ENCODE peak calls at places on chromosome 11, in six cellular contexts. H is SJSA1; Y is CD8-positive, alpha-beta memory T cell; N is endothelial cell of umbilical vein; B is fibroblast of lung; Z is body of pancreas. T is an unnamed sample.

GRCh38 chr11:65214212-65214845 is 32.6 kb downstream of the CAPN1 start:
- DNase-seq in H (no peak), Z (no peak), Y (no peak), N (no peak), B (no peak), T (no peak)

GRCh38 chr11:93577291-93577690 is 34.1 kb upstream of the SMCO4 start:
- DNase-seq in N (no peak), B (peak; percentile 92), Y (no peak), H (peak; percentile 17), Z (no peak), T (no peak)

GRCh38 chr11:85809881-85810280 is 1.1 kb downstream of the SYTL2 start:
- DNase-seq in Z (no peak), Y (peak; percentile 21), H (no peak), B (no peak), N (peak; percentile 4), T (peak; percentile 35)

GRCh38 chr11:123253909-123254308 is 58.9 kb upstream of the CLMP start:
- DNase-seq in Y (no peak), H (no peak), B (peak; percentile 47), N (no peak), Z (no peak), T (no peak)

GRCh38 chr11:103257360-103257759 is 148.1 kb downstream of the DYNC2H1 start:
- DNase-seq in H (no peak), Z (no peak), Y (no peak), B (peak; percentile 31), N (peak; percentile 60), T (no peak)

GRCh38 chr11:78909386-78909785 is 334.7 kb upstream of the NARS2 start:
- DNase-seq in B (no peak), N (no peak), H (no peak), Z (no peak), Y (no peak), T (no peak)

GRCh38 chr11:16365456-16366355 is 9.4 kb upstream of the SOX6 start:
- DNase-seq in Z (no peak), Y (no peak), N (no peak), H (no peak), B (no peak), T (no peak)

GRCh38 chr11:102798012-102798746 is at the start of gene MMP1:
- DNase-seq in N (peak; percentile 47), Z (no peak), H (no peak), B (peak; percentile 77), Y (no peak), T (no peak)

GRCh38 chr11:3901249-3902025 is 46.0 kb downstream of the STIM1 start:
- DNase-seq in Z (no peak), N (no peak), H (no peak), B (no peak), Y (no peak), T (no peak)

DNA sequence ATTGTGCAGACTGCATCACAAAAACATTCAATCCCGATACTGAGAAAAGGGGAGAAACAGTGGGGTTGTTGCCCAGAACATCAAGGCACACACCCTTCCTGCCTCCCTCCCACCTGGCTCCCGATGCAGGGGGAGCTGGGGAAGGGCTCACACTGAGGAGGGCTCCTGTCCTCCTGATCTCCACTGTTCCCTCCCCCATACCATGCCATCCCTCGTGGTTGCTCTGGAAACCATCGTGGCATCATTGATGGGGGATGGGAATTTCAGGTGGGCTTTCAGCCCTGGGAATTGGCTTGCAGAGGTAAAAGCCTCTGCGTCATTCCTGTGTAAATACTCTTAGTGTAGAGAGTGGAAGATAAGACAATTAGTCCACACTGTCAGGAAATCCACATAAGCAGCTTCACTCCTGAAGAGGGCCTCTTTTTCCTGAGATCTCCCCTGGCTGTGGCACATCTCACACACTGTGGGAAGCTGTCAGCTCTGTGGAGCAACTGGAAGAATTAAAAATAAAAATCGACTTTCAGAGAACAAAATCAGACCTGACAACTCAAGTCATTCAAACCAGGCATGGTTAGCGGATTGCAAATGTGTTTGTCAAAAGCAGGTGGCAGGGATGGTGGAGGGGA is 176.0 kb downstream of the CHST1 start:
- DNase-seq in B (no peak), Y (no peak), N (no peak), Z (no peak), H (no peak), T (no peak)
- H3K4me3 ChIP-seq in B (no peak overlapping the region), Y (no peak overlapping the region), N (no peak overlapping the region), Z (no peak overlapping the region), H (no peak overlapping the region), T (no peak overlapping the region)

GRCh38 chr11:36360318-36360717 is 64.2 kb downstream of the PRR5L start:
- DNase-seq in H (no peak), Y (no peak), B (no peak), Z (no peak), N (no peak), T (no peak)

GRCh38 chr11:36360833-36361232 is 64.7 kb downstream of the PRR5L start:
- DNase-seq in H (peak; percentile 48), Z (no peak), Y (no peak), B (no peak), N (no peak), T (no peak)

GRCh38 chr11:36361472-36361871 is 65.4 kb downstream of the PRR5L start:
- DNase-seq in N (no peak), B (peak; percentile 63), H (no peak), Z (no peak), Y (no peak), T (no peak)

GRCh38 chr11:36362902-36363301 is 66.8 kb downstream of the PRR5L start:
- DNase-seq in N (no peak), H (peak; percentile 88), Y (no peak), B (peak; percentile 95), Z (no peak), T (no peak)

GRCh38 chr11:36361901-36362391 is 65.9 kb downstream of the PRR5L start:
- DNase-seq in Y (no peak), H (peak; percentile 92), Z (peak; percentile 12), N (no peak), B (peak; percentile 98), T (no peak)
- H3K27me3 ChIP-seq in Y (no peaks in the 10 kb centered on the region), H (no peaks in the 10 kb centered on the region), Z (no peaks in the 10 kb centered on the region), N (peaks cover 8% of the 10 kb centered on the region), B (no peaks in the 10 kb centered on the region), T (no peaks in the 10 kb centered on the region)

GRCh38 chr11:10728779-10729472 is 22.1 kb upstream of the CTR9 start:
- DNase-seq in H (no peak), N (no peak), Y (no peak), B (no peak), Z (no peak), T (no peak)
- H3K4me3 ChIP-seq in H (no peak overlapping the region), N (no peak overlapping the region), Y (no peak overlapping the region), B (no peak overlapping the region), Z (no peak overlapping the region), T (no peak overlapping the region)

GRCh38 chr11:120998581-120998980 is 25.3 kb upstream of the TBCEL start:
- DNase-seq in N (no peak), Z (no peak), H (no peak), B (no peak), Y (no peak), T (no peak)

GRCh38 chr11:120996973-120997372 is 26.9 kb upstream of the TBCEL start:
- DNase-seq in H (no peak), Z (no peak), Y (no peak), B (no peak), N (no peak), T (no peak)

GRCh38 chr11:120991830-120992686 is 31.8 kb upstream of the TBCEL start:
- DNase-seq in Z (no peak), Y (no peak), B (no peak), H (no peak), N (no peak), T (no peak)

GRCh38 chr11:120994460-120994859 is 29.4 kb upstream of the TBCEL start:
- DNase-seq in N (no peak), B (no peak), Y (no peak), Z (no peak), H (no peak), T (no peak)

GRCh38 chr11:120995184-120995583 is 28.7 kb upstream of the TBCEL start:
- DNase-seq in B (no peak), N (no peak), H (no peak), Z (no peak), Y (no peak), T (no peak)
- H3K27me3 ChIP-seq in B (no peaks in the 10 kb centered on the region), N (peaks cover 4% of the 10 kb centered on the region), H (no peaks in the 10 kb centered on the region), Z (no peaks in the 10 kb centered on the region), Y (no peaks in the 10 kb centered on the region), T (no peaks in the 10 kb centered on the region)

GRCh38 chr11:18384157-18384641 is 10.2 kb upstream of the LDHA start:
- DNase-seq in B (peak; percentile 85), H (peak; percentile 87), Y (no peak), N (peak; percentile 69), Z (peak; percentile 63), T (no peak)

GRCh38 chr11:18379201-18379600 is 15.2 kb upstream of the LDHA start:
- DNase-seq in B (no peak), Y (no peak), N (no peak), H (no peak), Z (peak; percentile 26), T (no peak)

GRCh38 chr11:18383388-18384156 is 10.8 kb upstream of the LDHA start:
- DNase-seq in Z (peak; percentile 69), Y (peak; percentile 74), N (peak; percentile 71), B (peak; percentile 98), H (peak; percentile 96), T (peak; percentile 66)
- H3K4me3 ChIP-seq in Z (no peak overlapping the region), Y (peak overlapping the region; percentile 36), N (no peak overlapping the region), B (no peak overlapping the region), H (no peak overlapping the region), T (no peak overlapping the region)

GRCh38 chr11:69514771-69515170 is 33.3 kb downstream of the LINC01488 start:
- DNase-seq in B (no peak), H (no peak), Y (no peak), Z (no peak), N (no peak), T (no peak)

GRCh38 chr11:69512790-69513189 is 31.3 kb downstream of the LINC01488 start:
- DNase-seq in Z (no peak), N (no peak), Y (no peak), B (no peak), H (no peak), T (no peak)

GRCh38 chr11:69513663-69514062 is 32.2 kb downstream of the LINC01488 start:
- DNase-seq in Y (no peak), N (no peak), Z (no peak), H (no peak), B (no peak), T (no peak)

GRCh38 chr11:69512136-69512535 is 30.7 kb downstream of the LINC01488 start:
- DNase-seq in N (no peak), Y (no peak), B (no peak), Z (no peak), H (no peak), T (no peak)

GRCh38 chr11:69513196-69513595 is 31.7 kb downstream of the LINC01488 start:
- DNase-seq in Y (no peak), B (no peak), H (no peak), Z (no peak), N (no peak), T (no peak)
- H3K27me3 ChIP-seq in Y (no peaks in the 10 kb centered on the region), B (no peaks in the 10 kb centered on the region), H (no peaks in the 10 kb centered on the region), Z (no peaks in the 10 kb centered on the region), N (no peaks in the 10 kb centered on the region), T (no peaks in the 10 kb centered on the region)

GRCh38 chr11:70489276-70489675 is 90.9 kb downstream of the CTTN start:
- DNase-seq in H (no peak), Y (no peak), Z (no peak), B (no peak), N (no peak), T (no peak)
- H3K4me3 ChIP-seq in H (no peak overlapping the region), Y (no peak overlapping the region), Z (no peak overlapping the region), B (no peak overlapping the region), N (no peak overlapping the region), T (no peak overlapping the region)

GRCh38 chr11:68843052-68843561 is 1.4 kb upstream of the CPT1A start:
- DNase-seq in N (peak; percentile 37), Y (peak; percentile 55), Z (no peak), B (peak; percentile 44), H (no peak), T (no peak)
- H3K27me3 ChIP-seq in N (peaks cover 2% of the 10 kb centered on the region), Y (no peaks in the 10 kb centered on the region), Z (no peaks in the 10 kb centered on the region), B (no peaks in the 10 kb centered on the region), H (no peaks in the 10 kb centered on the region), T (no peaks in the 10 kb centered on the region)

T was measured in dorsolateral prefrontal cortex.